ENCODE peak calls at places on chromosome 14, in six cellular contexts. M is IMR-90, W is H1, O is neuronal stem cell, P is H9, N is trophoblast cell. V is an unnamed sample.

GRCh38 chr14:60512952-60513554 is 4.1 kb downstream of the SIX6 start:
- DNase-seq in P (peak; percentile 73), N (no peak), M (no peak), W (peak; percentile 50), O (peak; percentile 14), V (no peak)

GRCh38 chr14:25537846-25538455 is 488.0 kb upstream of the STXBP6 start:
- DNase-seq in P (peak; percentile 70), O (peak; percentile 27), W (peak; percentile 75), N (peak; percentile 3), M (no peak), V (no peak)

GRCh38 chr14:65658202-65658601 is 245.7 kb downstream of the FUT8 start:
- DNase-seq in M (peak; percentile 81), O (no peak), P (no peak), N (peak; percentile 74), W (no peak), V (no peak)

GRCh38 chr14:50677527-50678063 is 9.5 kb upstream of the SAV1 start:
- DNase-seq in M (peak; percentile 67), N (peak; percentile 41), O (no peak), P (no peak), W (no peak), V (peak; percentile 37)

GRCh38 chr14:98501836-98502235 is 770.2 kb downstream of the BCL11B start:
- DNase-seq in M (no peak), W (no peak), N (peak; percentile 11), O (no peak), P (no peak), V (no peak)

GRCh38 chr14:36057452-36058142 is 118.9 kb downstream of the PTCSC3 start:
- DNase-seq in N (peak; percentile 87), P (no peak), M (no peak), O (no peak), W (no peak), V (no peak)

GRCh38 chr14:93778453-93778852 is 9.8 kb downstream of the PRIMA1 start:
- DNase-seq in W (no peak), N (no peak), P (no peak), O (no peak), M (no peak), V (no peak)

GRCh38 chr14:103872492-103873113 is 25.2 kb upstream of the PPP1R13B start:
- DNase-seq in M (no peak), W (peak; percentile 63), P (no peak), O (no peak), N (no peak), V (no peak)

GRCh38 chr14:64465208-64465821 is at the start of gene AKAP5:
- DNase-seq in P (peak; percentile 90), M (peak; percentile 11), O (peak; percentile 80), W (peak; percentile 91), N (peak; percentile 59), V (peak; percentile 32)

GRCh38 chr14:23436327-23437141 is 1.1 kb upstream of the MYH7 start:
- DNase-seq in P (no peak), N (no peak), O (no peak), M (no peak), W (no peak), V (no peak)

GRCh38 chr14:104086661-104087461 is 1.4 kb downstream of the ASPG start:
- DNase-seq in P (peak; percentile 28), M (no peak), O (no peak), N (no peak), W (peak; percentile 46), V (no peak)

GRCh38 chr14:69648480-69649414 is 37.4 kb downstream of the SUSD6 start:
- DNase-seq in W (no peak), P (no peak), O (no peak), M (peak; percentile 93), N (no peak), V (peak; percentile 86)

GRCh38 chr14:21106191-21106505 is 5.3 kb downstream of the TMEM253 start:
- DNase-seq in W (no peak), N (peak; percentile 42), P (no peak), M (no peak), O (no peak), V (no peak)

GRCh38 chr14:21108791-21109190 is 7.9 kb downstream of the TMEM253 start:
- DNase-seq in N (no peak), M (no peak), W (no peak), P (no peak), O (no peak), V (no peak)

GRCh38 chr14:21106506-21107359 is 5.9 kb downstream of the TMEM253 start:
- DNase-seq in O (no peak), N (peak; percentile 84), M (peak; percentile 68), P (peak; percentile 88), W (peak; percentile 88), V (peak; percentile 78)

GRCh38 chr14:21109377-21110260 is 8.8 kb downstream of the TMEM253 start:
- DNase-seq in N (no peak), M (no peak), W (no peak), O (no peak), P (no peak), V (no peak)

DNA sequence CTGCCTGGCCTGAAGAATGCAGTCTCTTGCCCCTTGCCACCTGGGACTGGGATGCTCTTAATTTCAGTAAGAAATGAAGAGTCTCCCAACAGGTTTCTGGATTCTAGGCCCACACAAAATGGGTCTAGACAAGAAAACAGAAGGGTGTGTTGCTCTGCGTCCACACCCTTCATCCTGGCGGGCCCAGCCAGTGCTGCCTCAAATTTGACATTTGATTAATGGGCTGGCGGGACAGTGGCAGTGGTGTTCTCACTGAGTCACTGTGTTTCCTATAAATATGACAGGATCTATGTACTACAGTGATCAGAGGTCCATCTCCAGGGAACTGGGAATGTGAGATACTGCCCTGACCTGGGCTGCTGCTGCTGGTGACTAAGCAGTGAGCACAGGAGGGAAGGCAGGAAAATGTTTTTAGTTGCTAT is 6.5 kb downstream of the TMEM253 start:
- DNase-seq in M (peak; percentile 48), O (no peak), W (no peak), N (no peak), P (no peak), V (peak; percentile 54)
- H2AFZ ChIP-seq in M (peak overlapping the region; percentile 5), O (peak overlapping the region; percentile 91), W (peak overlapping the region; percentile 64), N (no peak overlapping the region), P (no peak overlapping the region), V (peak overlapping the region; percentile 92)

GRCh38 chr14:37588956-37589737 is 5.9 kb downstream of the FOXA1 start:
- DNase-seq in O (no peak), N (no peak), M (no peak), W (no peak), P (no peak), V (peak; percentile 13)

GRCh38 chr14:37586783-37587428 is 8.1 kb downstream of the FOXA1 start:
- DNase-seq in M (no peak), W (no peak), N (no peak), O (no peak), P (no peak), V (peak; percentile 22)

GRCh38 chr14:37587438-37587837 is 7.6 kb downstream of the FOXA1 start:
- DNase-seq in W (no peak), O (no peak), P (no peak), M (no peak), N (no peak), V (no peak)

GRCh38 chr14:37588667-37588955 is 6.4 kb downstream of the FOXA1 start:
- DNase-seq in M (no peak), N (no peak), O (no peak), P (no peak), W (no peak), V (peak; percentile 20)

DNA sequence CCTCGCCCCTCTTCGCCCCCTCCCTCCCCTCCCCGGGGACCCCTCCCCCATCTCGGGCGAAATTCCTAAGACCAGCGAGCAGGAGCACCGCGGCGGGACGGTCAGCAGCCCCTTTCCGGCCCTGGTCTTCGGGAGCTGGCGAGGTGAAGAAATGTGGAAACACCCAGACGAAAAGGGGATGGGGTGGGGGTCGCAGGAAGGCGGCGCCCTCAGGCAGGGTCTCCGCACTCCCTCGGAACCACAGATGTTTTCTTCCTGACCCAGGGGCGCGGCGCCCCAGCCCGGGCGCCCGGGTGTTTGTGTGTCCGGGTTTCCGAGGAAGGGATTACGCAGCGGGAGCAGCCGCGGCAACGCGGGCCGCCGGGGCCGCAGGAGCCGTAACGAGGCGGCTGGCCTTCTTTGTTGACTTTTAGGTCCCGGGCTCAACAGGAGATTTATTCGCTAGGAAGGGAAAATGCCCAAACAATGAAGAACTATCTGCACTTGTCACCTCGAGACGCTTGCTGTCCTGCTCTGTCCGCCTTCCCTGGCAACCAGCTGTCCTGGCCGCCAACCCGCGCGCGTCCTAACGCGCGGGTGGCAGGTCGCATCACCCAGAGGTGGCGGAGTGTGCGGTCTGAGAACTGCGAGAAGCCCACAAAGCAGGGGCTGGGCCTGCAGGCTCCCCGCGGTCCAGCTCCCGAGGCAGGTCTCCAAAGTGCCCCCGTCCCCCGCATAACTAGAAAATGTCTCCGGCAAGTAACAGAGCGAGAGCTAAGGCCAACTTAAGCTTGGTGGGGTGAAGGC is 7.0 kb downstream of the FOXA1 start:
- DNase-seq in O (no peak), M (no peak), P (peak; percentile 70), W (peak; percentile 82), N (no peak), V (peak; percentile 47)
- H3K18ac ChIP-seq in O (peak overlapping the region; percentile 77), M (no peak overlapping the region), P (no peak overlapping the region), W (no peak overlapping the region), N (no peak overlapping the region), V (no peak overlapping the region)

GRCh38 chr14:68458840-68459469 is 333.9 kb downstream of the ZFP36L1 start:
- DNase-seq in P (peak; percentile 48), O (no peak), N (peak; percentile 87), W (no peak), M (peak; percentile 87), V (peak; percentile 90)
- H2AFZ ChIP-seq in P (no peak overlapping the region), O (peak overlapping the region; percentile 21), N (no peak overlapping the region), W (peak overlapping the region; percentile 78), M (peak overlapping the region; percentile 77), V (peak overlapping the region; percentile 36)

DNA sequence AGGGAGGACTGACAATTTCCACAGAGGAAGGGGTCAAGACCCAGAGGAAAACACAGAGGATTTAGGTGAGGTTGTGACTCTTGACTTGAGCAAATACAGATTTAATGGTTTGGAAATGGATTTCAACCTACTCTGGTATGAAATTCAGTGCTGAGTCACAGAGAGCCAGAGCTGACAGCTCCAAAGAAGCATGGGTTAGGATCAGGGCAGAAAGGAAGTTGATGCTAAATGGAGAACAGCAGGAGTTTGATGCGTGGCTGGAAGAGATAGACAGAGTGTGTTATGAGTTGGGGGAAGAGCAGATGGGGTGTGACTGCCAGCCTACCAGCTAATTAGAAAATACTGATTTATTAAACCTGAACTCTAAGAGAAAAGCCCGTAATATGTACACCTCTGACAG is 272.6 kb downstream of the FOXG1 start:
- DNase-seq in N (no peak), O (no peak), P (no peak), W (no peak), M (peak; percentile 50), V (peak; percentile 1)
- H3K18ac ChIP-seq in N (no peak overlapping the region), O (no peak overlapping the region), P (no peak overlapping the region), W (no peak overlapping the region), M (no peak overlapping the region), V (no peak overlapping the region)

GRCh38 chr14:46063872-46064271 is 587.7 kb downstream of the RPL10L start:
- DNase-seq in M (no peak), P (peak; percentile 28), O (no peak), W (no peak), N (no peak), V (no peak)
- H2AFZ ChIP-seq in M (no peak overlapping the region), P (peak overlapping the region; percentile 82), O (peak overlapping the region; percentile 73), W (peak overlapping the region; percentile 97), N (no peak overlapping the region), V (no peak overlapping the region)

V was measured in mesenchymal stem cell.